ENCODE peak calls at places on chromosomes 11 and 22, in five cellular contexts. L, J, D, O and B are unnamed samples.
A peak's percentile ranks its signal among the peaks of the same experiment; 100 is the strongest.

GRCh38 chr11:126164781-126165180 is 46.7 kb downstream of the RPUSD4 start:
- DNase-seq in L (no peak), O (no peak), D (no peak), J (no peak), B (peak; percentile 6)

GRCh38 chr11:13765886-13766285 is 97.4 kb downstream of the FAR1 start:
- DNase-seq in O (no peak), J (no peak), L (no peak), D (no peak), B (no peak)

GRCh38 chr11:114152162-114152561 is 92.7 kb downstream of the ZBTB16 start:
- DNase-seq in J (no peak), L (no peak), O (no peak), D (no peak), B (no peak)

GRCh38 chr22:42920101-42920820 is 63.2 kb upstream of the ARFGAP3 start:
- DNase-seq in L (no peak), J (no peak), D (no peak), O (no peak), B (no peak)

GRCh38 chr11:34252651-34253050 is 105.2 kb downstream of the ABTB2 start:
- DNase-seq in D (peak; percentile 44), L (no peak), O (no peak), J (no peak), B (no peak)

GRCh38 chr11:133945087-133945974 is 11.4 kb downstream of the IGSF9B start:
- DNase-seq in D (no peak), L (peak; percentile 28), J (peak; percentile 72), O (peak; percentile 78), B (no peak)

GRCh38 chr22:19432092-19432844 is at the start of gene MRPL40:
- DNase-seq in L (peak; percentile 91), D (peak; percentile 93), J (peak; percentile 99), O (peak; percentile 95), B (peak; percentile 97)

GRCh38 chr22:30238661-30239420 is 7.7 kb downstream of the LIF start:
- DNase-seq in J (peak; percentile 83), D (no peak), L (peak; percentile 54), O (peak; percentile 40), B (no peak)

GRCh38 chr11:44916316-44916715 is 34.4 kb downstream of the TP53I11 start:
- DNase-seq in J (no peak), D (no peak), L (no peak), O (no peak), B (no peak)

GRCh38 chr11:108846009-108846408 is 181.1 kb downstream of the DDX10 start:
- DNase-seq in D (no peak), L (no peak), J (no peak), O (no peak), B (no peak)

GRCh38 chr22:47213571-47214230 is 451.3 kb downstream of the TBC1D22A start:
- DNase-seq in L (peak; percentile 61), J (no peak), D (no peak), O (no peak), B (no peak)

GRCh38 chr22:48167238-48167637 is 1404.8 kb downstream of the TBC1D22A start:
- DNase-seq in J (no peak), D (no peak), L (no peak), O (no peak), B (no peak)

GRCh38 chr11:122205036-122205435 is 89.0 kb upstream of the BLID start:
- DNase-seq in J (no peak), D (no peak), L (no peak), O (no peak), B (no peak)

GRCh38 chr11:10771457-10771856 is 20.4 kb downstream of the CTR9 start:
- DNase-seq in O (peak; percentile 22), D (no peak), J (no peak), L (no peak), B (no peak)

GRCh38 chr22:31230871-31231621 is 18.9 kb downstream of the LIMK2 start:
- DNase-seq in O (peak; percentile 57), D (peak; percentile 74), L (peak; percentile 42), J (no peak), B (no peak)

GRCh38 chr22:44752285-44753188 is at the start of gene ARHGAP8:
- DNase-seq in J (peak; percentile 87), L (peak; percentile 43), D (peak; percentile 67), O (no peak), B (no peak)

GRCh38 chr22:20141186-20142077 is 9.4 kb downstream of the CCDC188 start:
- DNase-seq in D (no peak), O (no peak), L (no peak), J (no peak), B (no peak)

GRCh38 chr11:78339945-78340344 is 77.7 kb downstream of the GAB2 start:
- DNase-seq in O (no peak), D (no peak), J (no peak), L (no peak), B (no peak)

GRCh38 chr22:27260087-27260730 is 541.3 kb downstream of the MN1 start:
- DNase-seq in D (no peak), J (no peak), O (no peak), L (no peak), B (no peak)

GRCh38 chr11:45085657-45086501 is 60.6 kb upstream of the PRDM11 start:
- DNase-seq in D (no peak), J (peak; percentile 38), L (no peak), O (no peak), B (no peak)

GRCh38 chr11:46616551-46617450 is at the start of gene HARBI1:
- DNase-seq in O (peak; percentile 89), D (peak; percentile 91), J (peak; percentile 96), L (peak; percentile 86), B (peak; percentile 96)

GRCh38 chr11:46617451-46618314 is at the start of gene ATG13:
- DNase-seq in L (peak; percentile 57), D (peak; percentile 82), J (peak; percentile 88), O (peak; percentile 73), B (peak; percentile 77)

GRCh38 chr11:46615756-46616155 is 1.3 kb downstream of the HARBI1 start:
- DNase-seq in D (no peak), J (no peak), L (peak; percentile 20), O (no peak), B (no peak)

GRCh38 chr11:46618789-46619188 is 1.4 kb downstream of the ATG13 start:
- DNase-seq in J (no peak), L (no peak), O (no peak), D (no peak), B (no peak)
- H3K27ac ChIP-seq in J (no peak overlapping the region), L (no peak overlapping the region), O (no peak overlapping the region), D (no peak overlapping the region), B (no peak overlapping the region)

GRCh38 chr22:28798810-28799124 is 1.6 kb downstream of the XBP1 start:
- DNase-seq in J (no peak), O (no peak), D (no peak), L (no peak), B (no peak)

GRCh38 chr22:28800308-28801041 is at the start of gene XBP1:
- DNase-seq in J (peak; percentile 98), O (peak; percentile 93), L (peak; percentile 90), D (peak; percentile 96), B (peak; percentile 98)

GRCh38 chr22:28801845-28802594 is 1.7 kb upstream of the XBP1 start:
- DNase-seq in L (no peak), D (peak; percentile 78), J (peak; percentile 44), O (peak; percentile 13), B (no peak)

GRCh38 chr22:28799834-28800307 is 498 bp downstream of the XBP1 start:
- DNase-seq in O (peak; percentile 71), D (peak; percentile 65), J (peak; percentile 91), L (peak; percentile 35), B (peak; percentile 79)

GRCh38 chr22:28799125-28799833 is 1.1 kb downstream of the XBP1 start:
- DNase-seq in O (peak; percentile 35), J (peak; percentile 64), D (peak; percentile 33), L (peak; percentile 53), B (peak; percentile 64)
- H3K4me1 ChIP-seq in O (peaks cover 59% of the 10 kb centered on the region), J (peaks cover 17% of the 10 kb centered on the region), D (peaks cover 50% of the 10 kb centered on the region), L (peaks cover 14% of the 10 kb centered on the region), B (peaks cover 4% of the 10 kb centered on the region)

GRCh38 chr11:62726156-62727006 is 876 bp downstream of the HNRNPUL2 start:
- DNase-seq in D (peak; percentile 34), O (no peak), L (no peak), J (no peak), B (no peak)

GRCh38 chr11:62725686-62726085 is 1.6 kb downstream of the HNRNPUL2 start:
- DNase-seq in L (peak; percentile 40), D (no peak), O (no peak), J (no peak), B (no peak)

GRCh38 chr11:62721994-62722393 is 5.3 kb downstream of the HNRNPUL2 start:
- DNase-seq in D (no peak), J (no peak), L (peak; percentile 40), O (no peak), B (no peak)

GRCh38 chr11:62727007-62727832 is at the start of gene HNRNPUL2:
- DNase-seq in L (peak; percentile 100), D (peak; percentile 99), O (peak; percentile 98), J (peak; percentile 99), B (peak; percentile 99)

DNA sequence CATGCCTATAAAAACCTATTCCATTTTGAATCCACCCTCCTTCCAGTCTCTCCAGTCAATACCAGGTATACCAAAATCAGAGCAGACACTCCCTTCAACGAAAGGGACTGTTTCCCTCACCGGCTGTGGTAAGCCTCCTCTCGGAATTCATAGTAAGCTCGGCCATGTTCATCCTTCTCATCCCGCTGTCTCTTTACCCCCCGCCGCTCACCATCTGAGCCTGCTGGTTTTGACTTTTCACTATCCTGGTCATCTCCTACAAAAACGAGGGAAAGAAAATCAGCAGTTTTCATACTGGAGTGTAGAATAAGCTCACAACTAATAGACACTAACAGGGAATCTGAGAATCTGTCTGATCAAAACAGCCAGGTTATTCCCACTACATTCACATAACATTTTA is 3.1 kb downstream of the HNRNPUL2 start:
- DNase-seq in O (no peak), D (no peak), J (no peak), L (no peak), B (no peak)
- H3K27ac ChIP-seq in O (no peak overlapping the region), D (no peak overlapping the region), J (no peak overlapping the region), L (no peak overlapping the region), B (no peak overlapping the region)

GRCh38 chr11:32379714-32380113 is 55.6 kb downstream of the WT1 start:
- DNase-seq in J (no peak), O (no peak), L (no peak), D (no peak), B (no peak)

GRCh38 chr11:32385998-32386397 is 49.3 kb downstream of the WT1 start:
- DNase-seq in O (peak; percentile 31), L (peak; percentile 64), J (no peak), D (no peak), B (no peak)

GRCh38 chr11:32381149-32381548 is 54.2 kb downstream of the WT1 start:
- DNase-seq in L (no peak), O (no peak), J (no peak), D (no peak), B (no peak)

GRCh38 chr11:32386770-32387377 is 48.5 kb downstream of the WT1 start:
- DNase-seq in D (no peak), J (no peak), O (peak; percentile 18), L (peak; percentile 11), B (no peak)

DNA sequence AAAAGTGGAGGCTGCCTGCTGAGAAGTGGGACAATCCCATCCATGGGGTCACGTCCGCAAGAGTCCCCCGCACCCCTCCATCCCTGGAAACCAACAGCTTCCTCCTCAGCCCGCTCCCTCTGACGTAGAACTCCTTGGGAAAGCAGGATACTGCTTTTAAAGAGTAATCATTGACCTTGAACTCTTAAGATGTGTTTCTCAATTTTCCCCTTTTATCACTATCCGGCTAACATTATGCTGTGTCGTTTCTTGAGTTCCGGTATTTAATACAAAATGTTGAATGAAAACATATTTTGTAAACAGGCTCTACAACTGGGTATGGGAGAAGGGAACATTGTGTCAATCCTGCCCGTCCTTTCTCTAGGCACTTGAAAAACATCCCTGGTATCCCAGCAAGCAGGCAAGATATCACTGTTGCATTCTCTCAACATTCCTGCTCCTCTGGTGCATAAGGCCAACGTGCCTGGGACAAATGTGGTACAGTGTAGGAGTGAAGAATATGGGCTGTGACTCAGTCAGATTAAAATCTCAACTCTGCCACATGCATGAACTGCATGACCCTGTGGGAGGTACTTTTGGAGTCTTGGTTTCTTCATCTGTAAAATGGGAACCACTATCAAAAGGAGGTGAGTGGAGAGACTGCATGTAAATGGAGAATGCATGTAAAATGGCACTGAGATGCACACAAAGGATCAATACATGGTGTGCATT is 52.8 kb downstream of the WT1 start:
- DNase-seq in J (no peak), L (peak; percentile 11), O (no peak), D (no peak), B (no peak)
- H3K4me1 ChIP-seq in J (no peaks in the 10 kb centered on the region), L (peaks cover 4% of the 10 kb centered on the region), O (peaks cover 11% of the 10 kb centered on the region), D (no peaks in the 10 kb centered on the region), B (no peaks in the 10 kb centered on the region)